ENCODE peak calls at places on chromosome 3, in four cellular contexts. T, J, Y and U are unnamed samples.

GRCh38 chr3:41155834-41156233 is 43.5 kb upstream of the CTNNB1 start:
- DNase-seq in T (no peak), J (no peak), Y (no peak), U (no peak)

GRCh38 chr3:178236555-178237277 is 299.5 kb upstream of the KCNMB2 start:
- DNase-seq in T (no peak), J (no peak), Y (no peak), U (peak; percentile 77)

GRCh38 chr3:144770813-144771400 is 799.3 kb downstream of the DIPK2A start:
- DNase-seq in T (peak; percentile 24), J (no peak), Y (peak; percentile 29), U (peak; percentile 59)

GRCh38 chr3:170078620-170079281 is 41.0 kb downstream of the GPR160 start:
- DNase-seq in T (peak; percentile 2), J (no peak), Y (no peak), U (no peak)

GRCh38 chr3:170780955-170781354 is 89.0 kb downstream of the RPL22L1 start:
- DNase-seq in T (no peak), J (no peak), Y (no peak), U (peak; percentile 26)

GRCh38 chr3:127152676-127153505 is 40.0 kb upstream of the PRR23E start:
- DNase-seq in T (no peak), J (no peak), Y (no peak), U (no peak)

GRCh38 chr3:11323827-11324226 is 51.6 kb downstream of the ATG7 start:
- DNase-seq in T (no peak), J (no peak), Y (no peak), U (peak; percentile 72)

GRCh38 chr3:33668618-33669017 is 49.4 kb downstream of the CLASP2 start:
- DNase-seq in T (no peak), J (no peak), Y (no peak), U (no peak)

GRCh38 chr3:81965696-81966095 is 204.3 kb upstream of the GBE1 start:
- DNase-seq in T (no peak), J (no peak), Y (no peak), U (no peak)

GRCh38 chr3:95048564-95048963 is 985.7 kb downstream of the NSUN3 start:
- DNase-seq in T (no peak), J (no peak), Y (no peak), U (no peak)

GRCh38 chr3:31043184-31043819 is 148.8 kb upstream of the GADL1 start:
- DNase-seq in T (no peak), J (no peak), Y (no peak), U (peak; percentile 56)

GRCh38 chr3:792651-793050 is 300.2 kb upstream of the CNTN6 start:
- DNase-seq in T (no peak), J (peak; percentile 1), Y (no peak), U (no peak)

GRCh38 chr3:38985581-38985980 is 66.2 kb downstream of the SCN11A start:
- DNase-seq in T (no peak), J (no peak), Y (no peak), U (peak; percentile 85)

GRCh38 chr3:18649666-18650363 is 224.7 kb upstream of the SATB1 start:
- DNase-seq in T (no peak), J (no peak), Y (no peak), U (no peak)

GRCh38 chr3:94032187-94032586 is 3.8 kb upstream of the STX19 start:
- DNase-seq in T (no peak), J (no peak), Y (no peak), U (peak; percentile 21)

GRCh38 chr3:151686257-151686656 is 47.5 kb upstream of the AADACL2 start:
- DNase-seq in T (no peak), J (no peak), Y (no peak), U (no peak)

GRCh38 chr3:112734718-112735350 is 93.9 kb upstream of the CCDC80 start:
- DNase-seq in T (peak; percentile 77), J (peak; percentile 65), Y (peak; percentile 77), U (peak; percentile 74)

GRCh38 chr3:157188391-157188790 is 28.4 kb upstream of the CCNL1 start:
- DNase-seq in T (no peak), J (no peak), Y (no peak), U (no peak)

GRCh38 chr3:67947808-67948508 is 293.5 kb upstream of the SUCLG2 start:
- DNase-seq in T (no peak), J (no peak), Y (peak; percentile 90), U (no peak)

GRCh38 chr3:78992400-78992799 is 775.4 kb downstream of the ROBO1 start:
- DNase-seq in T (no peak), J (no peak), Y (no peak), U (no peak)

GRCh38 chr3:53478921-53479664 is 15.3 kb upstream of the CACNA1D start:
- DNase-seq in T (no peak), J (no peak), Y (no peak), U (no peak)

GRCh38 chr3:133453383-133453782 is 53.5 kb downstream of the BFSP2 start:
- DNase-seq in T (no peak), J (no peak), Y (no peak), U (no peak)

GRCh38 chr3:125587039-125587664 is 8.1 kb downstream of the OSBPL11 start:
- DNase-seq in T (no peak), J (no peak), Y (no peak), U (peak; percentile 17)

GRCh38 chr3:154243353-154243752 is 80.9 kb downstream of the DHX36 start:
- DNase-seq in T (no peak), J (no peak), Y (no peak), U (peak; percentile 65)

GRCh38 chr3:52349611-52350395 is 33.7 kb downstream of the DNAH1 start:
- DNase-seq in T (no peak), J (no peak), Y (no peak), U (no peak)

GRCh38 chr3:151460774-151461450 is at the start of gene IGSF10:
- DNase-seq in T (no peak), J (peak; percentile 32), Y (no peak), U (peak; percentile 32)

GRCh38 chr3:177979684-177980083 is 556.6 kb upstream of the KCNMB2 start:
- DNase-seq in T (no peak), J (no peak), Y (no peak), U (no peak)

GRCh38 chr3:6770376-6770648 is 90.6 kb upstream of the GRM7 start:
- DNase-seq in T (no peak), J (no peak), Y (no peak), U (no peak)

GRCh38 chr3:131260525-131260924 is 121.0 kb upstream of the NUDT16 start:
- DNase-seq in T (no peak), J (no peak), Y (no peak), U (peak; percentile 12)

GRCh38 chr3:173893066-173893465 is 495.5 kb downstream of the NLGN1 start:
- DNase-seq in T (no peak), J (no peak), Y (no peak), U (peak; percentile 93)

GRCh38 chr3:16286161-16286560 is 21.1 kb downstream of the OXNAD1 start:
- DNase-seq in T (no peak), J (no peak), Y (no peak), U (no peak)

GRCh38 chr3:143951351-143951971 is 20.2 kb upstream of the DIPK2A start:
- DNase-seq in T (peak; percentile 26), J (peak; percentile 11), Y (peak; percentile 56), U (peak; percentile 71)

GRCh38 chr3:99789322-99789721 is 28.3 kb upstream of the CMSS1 start:
- DNase-seq in T (peak; percentile 57), J (peak; percentile 62), Y (peak; percentile 48), U (peak; percentile 82)

GRCh38 chr3:81299486-81299885 is 462.0 kb downstream of the GBE1 start:
- DNase-seq in T (no peak), J (no peak), Y (no peak), U (no peak)

GRCh38 chr3:54900954-54901591 is 26.8 kb downstream of the LRTM1 start:
- DNase-seq in T (no peak), J (no peak), Y (no peak), U (peak; percentile 34)

GRCh38 chr3:64878372-64878771 is 190.6 kb upstream of the ADAMTS9 start:
- DNase-seq in T (no peak), J (no peak), Y (no peak), U (peak; percentile 42)

GRCh38 chr3:29772436-29772835 is 491.6 kb downstream of the RBMS3 start:
- DNase-seq in T (no peak), J (no peak), Y (no peak), U (no peak)

GRCh38 chr3:29775352-29775751 is 494.5 kb downstream of the RBMS3 start:
- DNase-seq in T (no peak), J (no peak), Y (no peak), U (no peak)

GRCh38 chr3:29773481-29773880 is 492.6 kb downstream of the RBMS3 start:
- DNase-seq in T (no peak), J (no peak), Y (no peak), U (no peak)

GRCh38 chr3:29771602-29772001 is 490.7 kb downstream of the RBMS3 start:
- DNase-seq in T (no peak), J (no peak), Y (no peak), U (no peak)
- TF ChIP-seq EZH2phosphoT487 in T (no peak), J (no peak), Y (no peak), U (no peak)

GRCh38 chr3:43768594-43768993 is 77.9 kb downstream of the ABHD5 start:
- DNase-seq in T (no peak), J (no peak), Y (no peak), U (peak; percentile 72)
- H3K9ac ChIP-seq in T (no peak overlapping the region), J (no peak overlapping the region), Y (no peak overlapping the region), U (no peak overlapping the region)

GRCh38 chr3:45667569-45667967 is 21.6 kb upstream of the SACM1L start:
- DNase-seq in T (no peak), J (no peak), Y (no peak), U (no peak)

GRCh38 chr3:45664558-45664957 is 24.6 kb upstream of the SACM1L start:
- DNase-seq in T (no peak), J (no peak), Y (peak; percentile 93), U (no peak)

GRCh38 chr3:45665101-45665572 is 24.1 kb upstream of the SACM1L start:
- DNase-seq in T (peak; percentile 68), J (peak; percentile 56), Y (peak; percentile 39), U (peak; percentile 61)

GRCh38 chr3:45670995-45671394 is 18.2 kb upstream of the SACM1L start:
- DNase-seq in T (no peak), J (no peak), Y (no peak), U (peak; percentile 51)

DNA sequence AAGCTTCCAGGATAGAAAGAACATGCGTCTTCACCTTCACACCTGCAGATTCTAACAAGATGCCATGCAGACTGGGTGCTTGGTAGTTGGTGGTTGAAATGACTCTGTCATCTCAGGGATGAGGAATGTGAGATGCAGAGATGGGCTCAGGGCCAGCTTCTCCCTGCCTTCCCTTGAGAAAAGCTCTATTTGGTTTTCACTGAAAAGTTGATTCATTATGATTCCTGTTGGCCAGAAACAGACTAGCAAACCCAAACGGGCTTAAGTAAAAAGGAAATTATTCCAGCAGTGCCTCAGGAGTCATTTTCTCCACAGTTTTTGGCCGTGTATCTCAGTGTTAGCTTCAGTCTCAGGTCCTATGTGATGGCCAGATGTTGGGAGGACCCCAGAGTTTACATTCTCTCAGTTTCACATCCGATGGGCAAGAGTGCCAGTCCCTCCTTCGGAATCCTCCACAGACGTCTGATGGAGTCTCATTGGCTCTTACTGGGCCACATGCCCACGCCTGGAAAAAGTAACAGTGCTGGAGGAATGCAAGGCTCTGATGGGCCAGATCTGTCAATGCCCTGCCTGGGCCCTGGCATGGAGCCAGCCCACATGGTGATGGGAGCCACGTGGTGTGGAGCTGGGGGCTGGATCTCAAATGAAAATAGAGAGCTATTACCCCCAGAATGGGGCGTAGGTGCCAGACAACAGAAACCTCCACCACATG is 22.3 kb upstream of the SACM1L start:
- DNase-seq in T (no peak), J (peak; percentile 42), Y (no peak), U (peak; percentile 73)
- TF ChIP-seq EZH2phosphoT487 in T (no peak), J (no peak), Y (no peak), U (no peak)

GRCh38 chr3:119147494-119147893 is 1.5 kb downstream of the TEX55 start:
- DNase-seq in T (no peak), J (no peak), Y (no peak), U (no peak)
- H3K9ac ChIP-seq in T (no peak overlapping the region), J (no peak overlapping the region), Y (no peak overlapping the region), U (no peak overlapping the region)